ENCODE peak calls at places on chromosomes 16 and 17, in eight cellular contexts. N is CD4-positive, alpha-beta T cell; F is psoas muscle; K is DND-41; A is left ventricle myocardium inferior; W is iPS DF 6.9; O is tibial nerve; P is WERI-Rb-1. M is an unnamed sample.

GRCh38 chr16:7602424-7602935 is 269.8 kb downstream of the RBFOX1 start:
- DNase-seq in O (no peak), A (no peak), N (no peak), P (no peak), F (no peak), K (no peak), W (no peak), M (no peak)

GRCh38 chr17:51472670-51473069 is 212.3 kb downstream of the UTP18 start:
- DNase-seq in W (no peak), P (no peak), N (no peak), F (no peak), K (no peak), A (no peak), O (no peak), M (no peak)

GRCh38 chr17:41678907-41679739 is 9.6 kb upstream of the EIF1 start:
- DNase-seq in N (peak; percentile 58), F (no peak), K (peak; percentile 79), W (no peak), A (no peak), P (no peak), O (no peak), M (no peak)

GRCh38 chr16:53600076-53600475 is 97.1 kb upstream of the AKTIP start:
- DNase-seq in K (no peak), P (no peak), O (no peak), N (no peak), F (no peak), A (no peak), W (no peak), M (no peak)

GRCh38 chr16:77430360-77430759 is 4.5 kb downstream of the ADAMTS18 start:
- DNase-seq in N (no peak), K (no peak), P (no peak), F (no peak), O (no peak), A (no peak), W (no peak), M (no peak)

GRCh38 chr17:32944248-32945020 is 16.5 kb downstream of the TMEM98 start:
- DNase-seq in W (no peak), P (no peak), A (no peak), K (no peak), F (no peak), N (no peak), O (no peak), M (no peak)

GRCh38 chr17:16328997-16329396 is 24.3 kb downstream of the CENPV start:
- DNase-seq in F (no peak), P (no peak), K (no peak), A (no peak), W (no peak), N (no peak), O (no peak), M (no peak)

GRCh38 chr17:66405836-66406679 is 103.6 kb downstream of the PRKCA start:
- DNase-seq in O (no peak), P (no peak), W (no peak), N (no peak), A (no peak), F (no peak), K (no peak), M (no peak)

GRCh38 chr17:72901098-72901497 is 191.4 kb downstream of the SLC39A11 start:
- DNase-seq in F (no peak), K (no peak), P (no peak), O (no peak), W (no peak), A (no peak), N (no peak), M (no peak)

GRCh38 chr16:20905576-20905975 is 5.0 kb downstream of the LYRM1 start:
- DNase-seq in A (no peak), N (no peak), O (no peak), W (no peak), K (no peak), F (no peak), P (no peak), M (no peak)

GRCh38 chr17:9079461-9080103 is 58.3 kb downstream of the NTN1 start:
- DNase-seq in F (no peak), K (peak; percentile 46), O (no peak), N (no peak), A (no peak), W (no peak), P (no peak), M (no peak)

GRCh38 chr17:66764559-66764958 is 70.4 kb upstream of the CACNG5 start:
- DNase-seq in K (no peak), P (no peak), O (no peak), N (no peak), F (no peak), W (no peak), A (no peak), M (no peak)

GRCh38 chr17:29572691-29573557 is 4.4 kb downstream of the TP53I13 start:
- DNase-seq in F (peak; percentile 82), N (no peak), K (no peak), O (peak; percentile 41), A (peak; percentile 73), W (no peak), P (peak; percentile 74), M (peak; percentile 46)

GRCh38 chr16:4323845-4324478 is 8.1 kb downstream of the GLIS2 start:
- DNase-seq in O (peak; percentile 44), N (no peak), A (peak; percentile 70), W (no peak), F (peak; percentile 63), K (no peak), P (no peak), M (no peak)

GRCh38 chr16:64251742-64252141 is 870.1 kb downstream of the CDH11 start:
- DNase-seq in O (no peak), F (no peak), K (no peak), A (peak; percentile 16), P (no peak), W (no peak), N (no peak), M (no peak)

GRCh38 chr17:39239640-39240314 is 14.0 kb upstream of the STAC2 start:
- DNase-seq in W (peak; percentile 82), F (no peak), N (peak; percentile 56), P (peak; percentile 81), A (no peak), O (no peak), K (peak; percentile 48), M (no peak)

GRCh38 chr16:56938664-56939513 is 6.9 kb downstream of the HERPUD1 start:
- DNase-seq in K (no peak), P (no peak), O (no peak), W (no peak), A (no peak), F (no peak), N (peak; percentile 22), M (no peak)

GRCh38 chr16:50744911-50745310 is 3.0 kb downstream of the CYLD start:
- DNase-seq in N (no peak), O (no peak), A (no peak), K (no peak), W (no peak), F (no peak), P (no peak), M (no peak)

GRCh38 chr16:50741808-50742520 is at the start of gene CYLD:
- DNase-seq in P (peak; percentile 99), F (peak; percentile 100), K (peak; percentile 99), W (peak; percentile 92), N (peak; percentile 100), O (peak; percentile 99), A (peak; percentile 100), M (peak; percentile 99)

GRCh38 chr16:50742521-50743150 is 750 bp downstream of the CYLD start:
- DNase-seq in N (peak; percentile 48), O (no peak), W (no peak), A (peak; percentile 29), P (no peak), K (peak; percentile 27), F (peak; percentile 27), M (peak; percentile 61)

GRCh38 chr16:50745940-50746339 is 4.1 kb downstream of the CYLD start:
- DNase-seq in A (no peak), N (no peak), W (no peak), F (no peak), P (no peak), K (no peak), O (no peak), M (no peak)

DNA sequence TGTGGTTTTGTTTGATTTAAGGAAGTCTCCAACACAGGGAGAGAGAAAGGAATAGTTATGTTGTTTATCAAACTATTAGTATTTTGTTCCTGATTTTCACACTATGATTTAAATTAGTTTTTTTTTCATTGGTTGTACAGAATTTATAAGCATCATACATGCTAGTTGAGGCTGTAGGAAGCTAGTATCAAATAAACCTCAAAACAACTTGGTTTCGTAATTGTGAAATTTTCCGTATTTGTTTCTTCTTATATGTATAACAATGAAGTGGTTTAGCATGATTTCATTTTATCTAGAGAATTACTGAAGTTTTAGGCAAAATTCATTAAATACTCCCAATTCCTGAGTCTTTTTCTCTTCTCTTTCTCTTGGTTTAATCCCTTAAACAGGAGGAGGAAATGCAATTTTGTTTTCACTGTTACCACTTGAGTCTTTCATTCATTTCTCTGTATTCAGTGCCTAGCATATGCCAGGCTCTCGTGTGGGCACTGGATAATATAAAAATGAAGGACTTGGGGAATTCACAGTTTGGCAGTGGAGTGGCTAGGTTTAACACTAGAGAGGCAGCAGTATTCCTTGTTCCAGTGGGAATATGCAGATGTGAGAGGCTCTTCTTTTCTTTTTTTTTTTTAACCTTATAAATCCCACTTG is 1.8 kb downstream of the CYLD start:
- DNase-seq in O (no peak), N (no peak), F (no peak), K (no peak), A (no peak), W (no peak), P (no peak), M (no peak)
- H3K27ac ChIP-seq in O (peak overlapping the region; percentile 97), N (peak overlapping the region; percentile 99), F (peak overlapping the region; percentile 32), K (no peak overlapping the region), A (peak overlapping the region; percentile 17), W (no peak overlapping the region), P (no peak overlapping the region), M (peak overlapping the region; percentile 73)

GRCh38 chr17:5500804-5501391 is 14.5 kb downstream of the MIS12 start:
- DNase-seq in A (peak; percentile 51), P (peak; percentile 94), N (peak; percentile 83), K (peak; percentile 90), F (peak; percentile 76), O (peak; percentile 21), W (peak; percentile 78), M (peak; percentile 74)
- H3K27ac ChIP-seq in A (no peak overlapping the region), P (no peak overlapping the region), N (no peak overlapping the region), K (no peak overlapping the region), F (no peak overlapping the region), O (peak overlapping the region; percentile 52), W (no peak overlapping the region), M (peak overlapping the region; percentile 67)

GRCh38 chr17:80372922-80373570 is 41.9 kb upstream of the ENDOV start:
- DNase-seq in O (no peak), W (no peak), K (no peak), P (no peak), N (no peak), A (no peak), F (no peak), M (no peak)
- H3K27ac ChIP-seq in O (no peak overlapping the region), W (no peak overlapping the region), K (no peak overlapping the region), P (peak overlapping the region; percentile 16), N (no peak overlapping the region), A (no peak overlapping the region), F (no peak overlapping the region), M (no peak overlapping the region)

GRCh38 chr17:77400445-77400870 is 259.7 kb downstream of the SEC14L1 start:
- DNase-seq in W (no peak), N (peak; percentile 73), F (no peak), A (peak; percentile 45), P (peak; percentile 81), O (no peak), K (peak; percentile 91), M (no peak)
- H3K27ac ChIP-seq in W (no peak overlapping the region), N (peak overlapping the region; percentile 66), F (peak overlapping the region; percentile 49), A (peak overlapping the region; percentile 69), P (peak overlapping the region; percentile 11), O (peak overlapping the region; percentile 66), K (peak overlapping the region; percentile 97), M (no peak overlapping the region)

GRCh38 chr17:42700890-42701289 is 18.6 kb downstream of the CNTNAP1 start:
- DNase-seq in K (no peak), F (no peak), O (no peak), A (no peak), N (no peak), W (no peak), P (no peak), M (no peak)
- H3K27ac ChIP-seq in K (no peak overlapping the region), F (no peak overlapping the region), O (peak overlapping the region; percentile 19), A (no peak overlapping the region), N (no peak overlapping the region), W (no peak overlapping the region), P (no peak overlapping the region), M (peak overlapping the region; percentile 16)

M was measured in caudate nucleus.